ENCODE peak calls at places on chromosomes 6 and 20, in eight cellular contexts. One of them, this sample, is unnamed.

GRCh38 chr6:32195652-32195901 is 3.1 kb upstream of the GPSM3 start:
- DNase-seq in SK-N-SH: peak; percentile 94
- DNase-seq in GM23248: peak; percentile 100
- DNase-seq in OCI-LY7: peak; percentile 100
- DNase-seq in MM.1S: peak; percentile 100
- DNase-seq in HCT116: peak; percentile 99
- DNase-seq in GM23338: peak; percentile 100
- DNase-seq in PC-3: peak; percentile 99
- DNase-seq in this sample: peak; percentile 100

GRCh38 chr6:5333653-5334052 is 72.3 kb downstream of the FARS2 start:
- DNase-seq in SK-N-SH: no peak
- DNase-seq in GM23248: peak; percentile 59
- DNase-seq in OCI-LY7: no peak
- DNase-seq in MM.1S: no peak
- DNase-seq in HCT116: no peak
- DNase-seq in GM23338: no peak
- DNase-seq in PC-3: peak; percentile 63
- DNase-seq in this sample: no peak

GRCh38 chr20:5000263-5001173 is 792 bp downstream of the SLC23A2 start:
- DNase-seq in SK-N-SH: peak; percentile 81
- DNase-seq in GM23248: peak; percentile 54
- DNase-seq in OCI-LY7: peak; percentile 33
- DNase-seq in MM.1S: peak; percentile 27
- DNase-seq in HCT116: no peak
- DNase-seq in GM23338: peak; percentile 56
- DNase-seq in PC-3: no peak
- DNase-seq in this sample: peak; percentile 34

GRCh38 chr6:37140145-37140544 is 29.8 kb upstream of the PIM1 start:
- DNase-seq in SK-N-SH: no peak
- DNase-seq in GM23248: no peak
- DNase-seq in OCI-LY7: no peak
- DNase-seq in MM.1S: no peak
- DNase-seq in HCT116: no peak
- DNase-seq in GM23338: peak; percentile 56
- DNase-seq in PC-3: no peak
- DNase-seq in this sample: no peak

GRCh38 chr6:106119991-106120390 is 33.9 kb downstream of the PRDM1 start:
- DNase-seq in SK-N-SH: no peak
- DNase-seq in GM23248: no peak
- DNase-seq in OCI-LY7: no peak
- DNase-seq in MM.1S: no peak
- DNase-seq in HCT116: no peak
- DNase-seq in GM23338: no peak
- DNase-seq in PC-3: no peak
- DNase-seq in this sample: no peak

GRCh38 chr6:33312361-33313104 is 1.3 kb downstream of the TAPBP start:
- DNase-seq in SK-N-SH: peak; percentile 75
- DNase-seq in GM23248: peak; percentile 86
- DNase-seq in OCI-LY7: peak; percentile 88
- DNase-seq in MM.1S: peak; percentile 93
- DNase-seq in HCT116: peak; percentile 59
- DNase-seq in GM23338: peak; percentile 97
- DNase-seq in PC-3: peak; percentile 79
- DNase-seq in this sample: peak; percentile 92

GRCh38 chr6:11700118-11700718 is 78.4 kb downstream of the ADTRP start:
- DNase-seq in SK-N-SH: peak; percentile 50
- DNase-seq in GM23248: peak; percentile 80
- DNase-seq in OCI-LY7: peak; percentile 49
- DNase-seq in MM.1S: peak; percentile 74
- DNase-seq in HCT116: peak; percentile 32
- DNase-seq in GM23338: peak; percentile 64
- DNase-seq in PC-3: peak; percentile 74
- DNase-seq in this sample: peak; percentile 74

GRCh38 chr6:113659762-113660404 is 197.3 kb upstream of the MARCKS start:
- DNase-seq in SK-N-SH: no peak
- DNase-seq in GM23248: no peak
- DNase-seq in OCI-LY7: no peak
- DNase-seq in MM.1S: no peak
- DNase-seq in HCT116: no peak
- DNase-seq in GM23338: no peak
- DNase-seq in PC-3: no peak
- DNase-seq in this sample: no peak

GRCh38 chr6:30295844-30296243 is 30.9 kb upstream of the TRIM39 start:
- DNase-seq in SK-N-SH: no peak
- DNase-seq in GM23248: no peak
- DNase-seq in OCI-LY7: no peak
- DNase-seq in MM.1S: no peak
- DNase-seq in HCT116: no peak
- DNase-seq in GM23338: no peak
- DNase-seq in PC-3: no peak
- DNase-seq in this sample: no peak

GRCh38 chr20:46648903-46649649 is 2.2 kb downstream of the SLC13A3 start:
- DNase-seq in SK-N-SH: no peak
- DNase-seq in GM23248: no peak
- DNase-seq in OCI-LY7: peak; percentile 10
- DNase-seq in MM.1S: no peak
- DNase-seq in HCT116: no peak
- DNase-seq in GM23338: peak; percentile 44
- DNase-seq in PC-3: no peak
- DNase-seq in this sample: no peak

GRCh38 chr20:64222273-64222672 is 33.3 kb upstream of the PCMTD2 start:
- DNase-seq in SK-N-SH: no peak
- DNase-seq in GM23248: peak; percentile 37
- DNase-seq in OCI-LY7: no peak
- DNase-seq in MM.1S: no peak
- DNase-seq in HCT116: no peak
- DNase-seq in GM23338: no peak
- DNase-seq in PC-3: peak; percentile 28
- DNase-seq in this sample: peak; percentile 27

GRCh38 chr6:159451051-159451450 is 242.0 kb downstream of the SOD2 start:
- DNase-seq in SK-N-SH: no peak
- DNase-seq in GM23248: peak; percentile 76
- DNase-seq in OCI-LY7: no peak
- DNase-seq in MM.1S: no peak
- DNase-seq in HCT116: no peak
- DNase-seq in GM23338: no peak
- DNase-seq in PC-3: no peak
- DNase-seq in this sample: peak; percentile 67

GRCh38 chr6:44012078-44012493 is 115.2 kb downstream of the MRPL14 start:
- DNase-seq in SK-N-SH: no peak
- DNase-seq in GM23248: peak; percentile 89
- DNase-seq in OCI-LY7: no peak
- DNase-seq in MM.1S: no peak
- DNase-seq in HCT116: no peak
- DNase-seq in GM23338: no peak
- DNase-seq in PC-3: peak; percentile 81
- DNase-seq in this sample: no peak

GRCh38 chr20:18926972-18927371 is 113.4 kb downstream of the SCP2D1 start:
- DNase-seq in SK-N-SH: no peak
- DNase-seq in GM23248: no peak
- DNase-seq in OCI-LY7: no peak
- DNase-seq in MM.1S: no peak
- DNase-seq in HCT116: no peak
- DNase-seq in GM23338: no peak
- DNase-seq in PC-3: peak; percentile 38
- DNase-seq in this sample: no peak

DNA sequence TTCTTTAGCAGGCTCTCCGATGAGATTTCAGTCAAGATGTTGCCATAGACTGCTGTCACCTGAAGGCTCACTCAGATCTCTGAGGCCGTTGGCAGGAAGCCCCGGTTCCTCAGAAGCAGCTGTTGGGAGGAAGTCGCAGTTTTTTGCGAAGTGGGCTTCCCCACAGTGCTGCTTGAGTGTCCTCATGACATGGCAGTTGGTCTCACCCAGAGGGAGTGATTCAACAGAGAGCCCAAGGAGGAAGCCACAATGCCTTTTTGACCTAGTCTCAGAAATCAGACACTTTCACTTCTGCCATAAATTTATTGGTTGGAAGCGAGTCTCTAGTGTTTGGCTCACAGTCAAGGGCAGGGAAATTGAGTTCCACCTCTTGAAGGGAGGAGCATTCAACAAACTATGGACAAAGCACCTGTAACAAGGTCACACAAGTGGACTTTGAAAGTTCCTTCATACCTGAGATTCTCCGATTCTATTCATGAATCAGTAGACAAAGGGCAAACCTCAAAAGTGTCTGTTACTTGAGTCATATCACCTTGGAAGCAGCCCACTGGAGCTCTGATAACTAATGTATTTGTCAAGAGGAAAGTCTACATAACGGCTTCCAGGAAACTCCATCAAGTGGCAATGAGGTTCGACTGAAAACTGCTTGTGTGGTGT is 208.3 kb downstream of the TASP1 start:
- DNase-seq in SK-N-SH: no peak
- DNase-seq in GM23248: no peak
- DNase-seq in OCI-LY7: peak; percentile 8
- DNase-seq in MM.1S: no peak
- DNase-seq in HCT116: peak; percentile 15
- DNase-seq in GM23338: no peak
- DNase-seq in PC-3: peak; percentile 70
- DNase-seq in this sample: peak; percentile 32
- TF ChIP-seq EZH2phosphoT487 in SK-N-SH: no peak
- TF ChIP-seq EZH2phosphoT487 in GM23248: no peak
- TF ChIP-seq EZH2phosphoT487 in OCI-LY7: no peak
- TF ChIP-seq EZH2phosphoT487 in MM.1S: no peak
- TF ChIP-seq EZH2phosphoT487 in HCT116: no peak
- TF ChIP-seq EZH2phosphoT487 in GM23338: no peak
- TF ChIP-seq EZH2phosphoT487 in PC-3: no peak
- TF ChIP-seq EZH2phosphoT487 in this sample: no peak

GRCh38 chr6:125547320-125547843 is 202.1 kb upstream of the HEY2 start:
- DNase-seq in SK-N-SH: no peak
- DNase-seq in GM23248: no peak
- DNase-seq in OCI-LY7: no peak
- DNase-seq in MM.1S: no peak
- DNase-seq in HCT116: no peak
- DNase-seq in GM23338: no peak
- DNase-seq in PC-3: no peak
- DNase-seq in this sample: no peak
- H3K4me3 ChIP-seq in SK-N-SH: no peak overlapping the region
- H3K4me3 ChIP-seq in GM23248: no peak overlapping the region
- H3K4me3 ChIP-seq in OCI-LY7: no peak overlapping the region
- H3K4me3 ChIP-seq in MM.1S: no peak overlapping the region
- H3K4me3 ChIP-seq in HCT116: no peak overlapping the region
- H3K4me3 ChIP-seq in GM23338: no peak overlapping the region
- H3K4me3 ChIP-seq in PC-3: no peak overlapping the region
- H3K4me3 ChIP-seq in this sample: no peak overlapping the region

DNA sequence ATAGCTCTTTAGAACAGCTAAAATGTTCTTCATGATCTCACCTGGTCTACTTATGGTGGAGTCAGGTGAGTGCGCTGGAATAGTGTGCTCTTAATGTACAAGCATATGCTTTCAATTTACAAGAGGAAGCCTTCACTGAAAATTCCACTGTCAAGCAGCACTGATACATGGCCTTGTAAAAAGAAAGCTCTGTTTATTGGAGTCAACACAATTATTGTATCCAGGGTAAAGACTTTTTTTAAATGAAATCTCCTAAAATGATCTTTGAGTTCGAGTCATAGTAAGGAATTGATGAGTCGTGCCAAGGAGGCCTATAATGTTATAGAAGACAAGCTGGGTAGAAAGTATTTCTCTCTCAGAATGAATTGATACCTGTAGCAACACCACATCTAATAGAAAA is 41.6 kb upstream of the CARMIL1 start:
- DNase-seq in SK-N-SH: no peak
- DNase-seq in GM23248: peak; percentile 32
- DNase-seq in OCI-LY7: no peak
- DNase-seq in MM.1S: no peak
- DNase-seq in HCT116: no peak
- DNase-seq in GM23338: no peak
- DNase-seq in PC-3: peak; percentile 40
- DNase-seq in this sample: no peak
- H3K9me2 ChIP-seq in SK-N-SH: no peaks in the 10 kb centered on the region
- H3K9me2 ChIP-seq in GM23248: no peaks in the 10 kb centered on the region
- H3K9me2 ChIP-seq in OCI-LY7: no peaks in the 10 kb centered on the region
- H3K9me2 ChIP-seq in MM.1S: no peaks in the 10 kb centered on the region
- H3K9me2 ChIP-seq in HCT116: no peaks in the 10 kb centered on the region
- H3K9me2 ChIP-seq in GM23338: no peaks in the 10 kb centered on the region
- H3K9me2 ChIP-seq in PC-3: no peaks in the 10 kb centered on the region
- H3K9me2 ChIP-seq in this sample: no peaks in the 10 kb centered on the region

GRCh38 chr6:7785243-7785941 is 59.5 kb downstream of the BMP6 start:
- DNase-seq in SK-N-SH: no peak
- DNase-seq in GM23248: no peak
- DNase-seq in OCI-LY7: no peak
- DNase-seq in MM.1S: no peak
- DNase-seq in HCT116: no peak
- DNase-seq in GM23338: no peak
- DNase-seq in PC-3: no peak
- DNase-seq in this sample: no peak
- TF ChIP-seq EZH2phosphoT487 in SK-N-SH: no peak
- TF ChIP-seq EZH2phosphoT487 in GM23248: no peak
- TF ChIP-seq EZH2phosphoT487 in OCI-LY7: no peak
- TF ChIP-seq EZH2phosphoT487 in MM.1S: no peak
- TF ChIP-seq EZH2phosphoT487 in HCT116: no peak
- TF ChIP-seq EZH2phosphoT487 in GM23338: no peak
- TF ChIP-seq EZH2phosphoT487 in PC-3: no peak
- TF ChIP-seq EZH2phosphoT487 in this sample: no peak

DNA sequence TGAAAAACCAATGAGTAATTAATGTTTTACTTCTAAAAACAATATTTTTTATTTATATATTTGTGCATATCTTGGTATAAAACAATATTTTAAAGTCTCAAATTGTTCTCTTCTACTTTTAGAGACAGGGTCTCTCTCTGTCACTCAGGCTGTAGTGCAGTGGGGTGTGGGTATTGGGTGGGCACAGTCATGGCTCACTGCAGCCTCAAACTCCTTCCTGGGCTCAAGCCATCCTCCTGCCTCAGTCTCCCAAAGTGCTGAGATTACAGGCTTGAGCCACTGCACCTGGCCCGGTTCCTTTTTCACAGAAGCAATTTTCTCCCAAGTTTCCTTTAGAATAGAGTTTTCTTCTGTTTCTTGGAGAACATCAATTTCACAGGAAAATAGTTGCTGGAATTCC is 102.8 kb downstream of the TMEM242 start:
- DNase-seq in SK-N-SH: no peak
- DNase-seq in GM23248: no peak
- DNase-seq in OCI-LY7: no peak
- DNase-seq in MM.1S: no peak
- DNase-seq in HCT116: no peak
- DNase-seq in GM23338: no peak
- DNase-seq in PC-3: no peak
- DNase-seq in this sample: no peak
- H3K4me3 ChIP-seq in SK-N-SH: no peak overlapping the region
- H3K4me3 ChIP-seq in GM23248: peak overlapping the region; percentile 80
- H3K4me3 ChIP-seq in OCI-LY7: peak overlapping the region; percentile 63
- H3K4me3 ChIP-seq in MM.1S: peak overlapping the region; percentile 50
- H3K4me3 ChIP-seq in HCT116: peak overlapping the region; percentile 26
- H3K4me3 ChIP-seq in GM23338: no peak overlapping the region
- H3K4me3 ChIP-seq in PC-3: no peak overlapping the region
- H3K4me3 ChIP-seq in this sample: no peak overlapping the region

This sample was measured in hepatocyte.